ENCODE peak calls at places on chromosomes 2 and 18, in eight cellular contexts. W is fibroblast of lung, V is GM12865, M is IMR-90, G is fibroblast of the aortic adventitia, C is tibial artery, N is OCI-LY7, T is astrocyte of the spinal cord. Y is an unnamed sample.

GRCh38 chr18:58297198-58297597 is 253.2 kb downstream of the NEDD4L start:
- DNase-seq in W (peak; percentile 35), V (peak; percentile 14), M (peak; percentile 74), G (peak; percentile 12), C (no peak), N (no peak), T (peak; percentile 72), Y (peak; percentile 79)

GRCh38 chr2:12676771-12677170 is 40.0 kb upstream of the TRIB2 start:
- DNase-seq in W (no peak), V (no peak), M (no peak), G (no peak), C (no peak), N (no peak), T (no peak), Y (no peak)

GRCh38 chr2:141770511-141770910 is 360.3 kb downstream of the LRP1B start:
- DNase-seq in W (no peak), V (no peak), M (no peak), G (no peak), C (no peak), N (no peak), T (no peak), Y (no peak)

GRCh38 chr2:181374741-181375675 is 82.2 kb upstream of the ITGA4 start:
- DNase-seq in W (no peak), V (peak; percentile 60), M (no peak), G (no peak), C (no peak), N (no peak), T (no peak), Y (no peak)

GRCh38 chr2:177666408-177666807 is 273.8 kb downstream of the AGPS start:
- DNase-seq in W (peak; percentile 2), V (peak; percentile 13), M (peak; percentile 1), G (peak; percentile 40), C (no peak), N (no peak), T (peak; percentile 35), Y (peak; percentile 57)

GRCh38 chr2:160411167-160411566 is 82.4 kb downstream of the RBMS1 start:
- DNase-seq in W (no peak), V (peak; percentile 15), M (no peak), G (peak; percentile 70), C (no peak), N (peak; percentile 33), T (no peak), Y (no peak)

GRCh38 chr2:61247204-61247812 is 85.3 kb downstream of the C2orf74 start:
- DNase-seq in W (peak; percentile 59), V (no peak), M (peak; percentile 48), G (peak; percentile 79), C (no peak), N (no peak), T (peak; percentile 25), Y (peak; percentile 57)

GRCh38 chr18:827093-827677 is 15.1 kb upstream of the YES1 start:
- DNase-seq in W (no peak), V (no peak), M (no peak), G (no peak), C (no peak), N (no peak), T (no peak), Y (no peak)

GRCh38 chr2:28552045-28552823 is 56.4 kb downstream of the PLB1 start:
- DNase-seq in W (peak; percentile 42), V (no peak), M (peak; percentile 72), G (peak; percentile 67), C (no peak), N (no peak), T (peak; percentile 43), Y (peak; percentile 19)

GRCh38 chr2:127382836-127383235 is 4.9 kb downstream of the MAP3K2 start:
- DNase-seq in W (no peak), V (no peak), M (no peak), G (no peak), C (no peak), N (no peak), T (no peak), Y (no peak)

GRCh38 chr18:8003878-8004675 is 437.0 kb downstream of the PTPRM start:
- DNase-seq in W (peak; percentile 85), V (no peak), M (peak; percentile 77), G (peak; percentile 90), C (no peak), N (no peak), T (peak; percentile 69), Y (peak; percentile 64)

GRCh38 chr18:8006979-8007378 is 439.9 kb downstream of the PTPRM start:
- DNase-seq in W (no peak), V (no peak), M (no peak), G (no peak), C (no peak), N (no peak), T (no peak), Y (no peak)

GRCh38 chr18:8001711-8002110 is 434.6 kb downstream of the PTPRM start:
- DNase-seq in W (no peak), V (no peak), M (no peak), G (peak; percentile 23), C (no peak), N (no peak), T (peak; percentile 16), Y (no peak)

GRCh38 chr18:8005870-8006269 is 438.8 kb downstream of the PTPRM start:
- DNase-seq in W (no peak), V (no peak), M (no peak), G (no peak), C (no peak), N (no peak), T (no peak), Y (no peak)
- TF ChIP-seq CTCF in W (no peak), V (no peak), M (no peak), G (no peak), C (no peak), N (no peak), T (no peak), Y (no peak)

GRCh38 chr2:108988796-108989713 is at the start of gene EDAR:
- DNase-seq in W (peak; percentile 15), V (peak; percentile 23), M (no peak), G (no peak), C (no peak), N (peak; percentile 4), T (peak; percentile 19), Y (peak; percentile 37)
- H3K4me3 ChIP-seq in W (no peak within 1 kb of the TSS), V (no peak within 1 kb of the TSS), M (no peak within 1 kb of the TSS), G (no peak within 1 kb of the TSS), C (no peak within 1 kb of the TSS), N (no peak within 1 kb of the TSS), T (no peak within 1 kb of the TSS), Y (no peak within 1 kb of the TSS)

GRCh38 chr2:222979484-222979883 is 72.5 kb upstream of the KCNE4 start:
- DNase-seq in W (no peak), V (no peak), M (no peak), G (no peak), C (no peak), N (no peak), T (no peak), Y (no peak)
- TF ChIP-seq CTCF in W (no peak), V (no peak), M (no peak), G (no peak), C (no peak), N (no peak), T (no peak), Y (no peak)

GRCh38 chr2:42172566-42172965 is 3.4 kb downstream of the EML4 start:
- DNase-seq in W (no peak), V (no peak), M (no peak), G (no peak), C (no peak), N (no peak), T (no peak), Y (no peak)
- H3K4me3 ChIP-seq in W (peak overlapping the region; percentile 71), V (peak overlapping the region; percentile 100), M (no peak overlapping the region), G (peak overlapping the region; percentile 18), C (no peak overlapping the region), N (peak overlapping the region; percentile 82), T (no peak overlapping the region), Y (no peak overlapping the region)

GRCh38 chr2:159152119-159152778 is 134.3 kb downstream of the WDSUB1 start:
- DNase-seq in W (no peak), V (no peak), M (no peak), G (no peak), C (no peak), N (no peak), T (no peak), Y (no peak)
- TF ChIP-seq CTCF in W (no peak), V (no peak), M (no peak), G (no peak), C (no peak), N (no peak), T (no peak), Y (no peak)

GRCh38 chr18:32998921-32999320 is 226.1 kb upstream of the KLHL14 start:
- DNase-seq in W (no peak), V (no peak), M (no peak), G (no peak), C (no peak), N (no peak), T (no peak), Y (no peak)
- H3K4me3 ChIP-seq in W (no peak overlapping the region), V (no peak overlapping the region), M (no peak overlapping the region), G (no peak overlapping the region), C (no peak overlapping the region), N (no peak overlapping the region), T (no peak overlapping the region), Y (no peak overlapping the region)

GRCh38 chr2:143230506-143231256 is 101.5 kb downstream of the ARHGAP15 start:
- DNase-seq in W (no peak), V (no peak), M (no peak), G (no peak), C (no peak), N (no peak), T (no peak), Y (peak; percentile 2)
- TF ChIP-seq CTCF in W (no peak), V (no peak), M (no peak), G (no peak), C (no peak), N (no peak), T (no peak), Y (peak; percentile 26)

GRCh38 chr2:100142393-100142792 is at the start of gene AFF3:
- DNase-seq in W (no peak), V (peak; percentile 94), M (no peak), G (no peak), C (no peak), N (peak; percentile 99), T (no peak), Y (no peak)
- H3K4me3 ChIP-seq in W (no peak within 1 kb of the TSS), V (peak within 1 kb of the TSS; percentile 10), M (no peak within 1 kb of the TSS), G (no peak within 1 kb of the TSS), C (no peak within 1 kb of the TSS), N (peak within 1 kb of the TSS; percentile 91), T (no peak within 1 kb of the TSS), Y (no peak within 1 kb of the TSS)

GRCh38 chr2:190121971-190122370 is 59.4 kb upstream of the MSTN start:
- DNase-seq in W (peak; percentile 30), V (peak; percentile 53), M (peak; percentile 41), G (peak; percentile 54), C (no peak), N (peak; percentile 21), T (peak; percentile 42), Y (peak; percentile 70)
- TF ChIP-seq CTCF in W (peak; percentile 29), V (peak; percentile 44), M (peak; percentile 36), G (peak; percentile 59), C (no peak), N (peak; percentile 65), T (peak; percentile 49), Y (peak; percentile 69)

Y was measured in choroid plexus epithelial cell.